ENCODE peak calls at places on chromosomes 5 and 9, in four cellular contexts. X is caudate nucleus, E is fibroblast of lung, H is suprapubic skin. P is an unnamed sample.

GRCh38 chr5:93348231-93348630 is 232.8 kb downstream of the NR2F1-AS1 start:
- DNase-seq in X (no peak), E (no peak), H (no peak), P (no peak)

GRCh38 chr5:142276517-142276916 is 48.3 kb downstream of the SPRY4 start:
- DNase-seq in X (no peak), E (no peak), H (no peak), P (no peak)

GRCh38 chr5:96742519-96742918 is 65.2 kb downstream of the ERAP1 start:
- DNase-seq in X (no peak), E (no peak), H (no peak), P (no peak)

GRCh38 chr9:8855046-8855445 is 1055.5 kb upstream of the DMAC1 start:
- DNase-seq in X (no peak), E (peak), H (no peak), P (no peak)

GRCh38 chr9:111163738-111164399 is 125.6 kb upstream of the LPAR1 start:
- DNase-seq in X (no peak), E (no peak), H (no peak), P (no peak)

GRCh38 chr5:141767671-141768070 is 85.6 kb upstream of the ARAP3 start:
- DNase-seq in X (no peak), E (no peak), H (no peak), P (no peak)

GRCh38 chr5:34923694-34924461 is 5.5 kb upstream of the DNAJC21 start:
- DNase-seq in X (no peak), E (peak), H (no peak), P (peak)

GRCh38 chr5:79032031-79032711 is 37.3 kb downstream of the DMGDH start:
- DNase-seq in X (no peak), E (no peak), H (no peak), P (no peak)

GRCh38 chr5:151202381-151203139 is 21.3 kb downstream of the CCDC69 start:
- DNase-seq in X (no peak), E (peak), H (peak), P (no peak)

GRCh38 chr5:10731910-10732309 is 29.1 kb downstream of the DAP start:
- DNase-seq in X (no peak), E (no peak), H (no peak), P (no peak)

GRCh38 chr5:42970636-42971559 is 69.2 kb downstream of the ANXA2R start:
- DNase-seq in X (no peak), E (no peak), H (no peak), P (no peak)

GRCh38 chr9:104494808-104495207 is 9.3 kb upstream of the OR13F1 start:
- DNase-seq in X (no peak), E (no peak), H (no peak), P (no peak)

GRCh38 chr5:42992035-42992570 is 48.0 kb downstream of the ANXA2R start:
- DNase-seq in X (no peak), E (peak), H (peak), P (peak)

GRCh38 chr5:133885566-133885965 is 82.9 kb downstream of the C5orf15 start:
- DNase-seq in X (no peak), E (no peak), H (no peak), P (no peak)

GRCh38 chr9:72592501-72593403 is 71.3 kb downstream of the TMC1 start:
- DNase-seq in X (no peak), E (peak), H (no peak), P (peak)

GRCh38 chr9:133979124-133979920 is 12.8 kb downstream of the VAV2 start:
- DNase-seq in X (no peak), E (peak), H (no peak), P (no peak)

GRCh38 chr9:137146527-137146918 is 7.6 kb downstream of the GRIN1 start:
- DNase-seq in X (no peak), E (no peak), H (no peak), P (no peak)

GRCh38 chr5:37533851-37534250 is 154.7 kb downstream of the WDR70 start:
- DNase-seq in X (no peak), E (no peak), H (no peak), P (no peak)

GRCh38 chr5:139251281-139251687 is 42.3 kb upstream of the MATR3 start:
- DNase-seq in X (no peak), E (no peak), H (no peak), P (no peak)

DNA sequence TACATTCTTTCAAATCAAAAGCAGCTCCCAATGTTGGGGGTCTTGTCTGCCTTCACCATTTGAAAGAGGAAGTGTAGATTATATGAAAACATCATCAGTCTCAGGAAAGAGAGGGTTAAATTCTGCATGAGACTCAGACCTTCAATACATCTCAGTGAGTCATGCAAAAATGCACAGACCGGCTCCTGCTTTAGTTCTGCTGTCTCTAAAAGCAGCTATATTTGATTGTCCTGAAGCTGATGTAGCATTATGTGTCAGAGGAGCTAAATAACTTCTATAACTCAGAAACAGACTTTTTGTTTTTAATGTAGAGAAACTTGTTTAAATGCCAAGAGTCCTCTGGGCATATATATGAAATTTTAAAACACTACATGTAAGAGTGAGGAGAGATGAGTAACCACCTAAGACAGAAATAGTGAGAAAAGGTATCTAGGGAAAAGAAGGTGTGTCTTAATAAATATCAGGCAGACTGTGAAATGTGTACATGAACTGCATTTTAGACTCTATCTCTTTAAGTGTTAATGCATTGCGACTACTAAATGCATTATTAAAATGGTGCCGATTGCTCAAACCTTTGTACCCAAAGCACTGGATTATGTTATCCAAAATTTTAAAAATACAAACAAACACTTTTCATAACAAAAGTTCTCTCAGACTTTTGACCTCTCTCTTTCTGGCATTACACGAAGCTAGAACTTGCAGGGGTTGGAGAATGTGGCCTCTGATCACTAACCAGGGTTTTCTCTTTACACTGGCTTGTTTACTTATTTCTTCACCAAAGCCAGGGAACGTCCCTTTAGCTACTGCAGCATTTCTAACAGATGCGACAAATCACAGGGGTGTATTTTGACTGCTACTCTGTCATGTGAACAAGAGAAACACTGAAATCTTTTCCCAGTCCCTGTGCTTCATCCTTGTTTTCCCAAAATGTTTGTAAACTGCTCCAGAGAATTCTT is 302.3 kb downstream of the ARL15 start:
- DNase-seq in X (no peak), E (peak), H (no peak), P (no peak)
- H3K27ac ChIP-seq in X (no peak), E (no peak), H (no peak), P (no peak)

DNA sequence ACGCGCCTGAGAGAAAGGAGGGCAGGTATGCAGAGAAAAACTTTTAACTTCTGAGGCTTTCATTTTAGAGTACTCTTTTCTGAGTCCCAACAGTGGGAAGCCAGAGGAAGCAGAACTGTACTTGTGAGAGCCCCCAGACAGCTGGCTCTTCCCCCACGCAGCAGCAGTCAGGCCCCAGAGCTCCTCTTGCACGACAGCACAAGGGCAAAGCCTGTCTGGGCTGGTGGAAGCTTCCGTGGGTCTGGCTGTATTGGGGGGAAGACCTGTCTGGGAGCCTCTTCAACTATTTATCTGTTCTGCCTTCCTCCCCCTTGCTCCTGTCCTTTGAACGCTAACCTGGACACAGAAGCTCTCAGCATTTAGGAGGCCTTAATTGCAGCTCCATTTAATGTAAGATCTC is 68.2 kb downstream of the THBS4 start:
- DNase-seq in X (no peak), E (no peak), H (no peak), P (no peak)
- H3K27ac ChIP-seq in X (no peak), E (no peak), H (no peak), P (no peak)

GRCh38 chr5:106189121-106189809 is 1481.5 kb downstream of the EFNA5 start:
- DNase-seq in X (no peak), E (no peak), H (no peak), P (no peak)
- H3K27ac ChIP-seq in X (no peak), E (no peak), H (no peak), P (no peak)

DNA sequence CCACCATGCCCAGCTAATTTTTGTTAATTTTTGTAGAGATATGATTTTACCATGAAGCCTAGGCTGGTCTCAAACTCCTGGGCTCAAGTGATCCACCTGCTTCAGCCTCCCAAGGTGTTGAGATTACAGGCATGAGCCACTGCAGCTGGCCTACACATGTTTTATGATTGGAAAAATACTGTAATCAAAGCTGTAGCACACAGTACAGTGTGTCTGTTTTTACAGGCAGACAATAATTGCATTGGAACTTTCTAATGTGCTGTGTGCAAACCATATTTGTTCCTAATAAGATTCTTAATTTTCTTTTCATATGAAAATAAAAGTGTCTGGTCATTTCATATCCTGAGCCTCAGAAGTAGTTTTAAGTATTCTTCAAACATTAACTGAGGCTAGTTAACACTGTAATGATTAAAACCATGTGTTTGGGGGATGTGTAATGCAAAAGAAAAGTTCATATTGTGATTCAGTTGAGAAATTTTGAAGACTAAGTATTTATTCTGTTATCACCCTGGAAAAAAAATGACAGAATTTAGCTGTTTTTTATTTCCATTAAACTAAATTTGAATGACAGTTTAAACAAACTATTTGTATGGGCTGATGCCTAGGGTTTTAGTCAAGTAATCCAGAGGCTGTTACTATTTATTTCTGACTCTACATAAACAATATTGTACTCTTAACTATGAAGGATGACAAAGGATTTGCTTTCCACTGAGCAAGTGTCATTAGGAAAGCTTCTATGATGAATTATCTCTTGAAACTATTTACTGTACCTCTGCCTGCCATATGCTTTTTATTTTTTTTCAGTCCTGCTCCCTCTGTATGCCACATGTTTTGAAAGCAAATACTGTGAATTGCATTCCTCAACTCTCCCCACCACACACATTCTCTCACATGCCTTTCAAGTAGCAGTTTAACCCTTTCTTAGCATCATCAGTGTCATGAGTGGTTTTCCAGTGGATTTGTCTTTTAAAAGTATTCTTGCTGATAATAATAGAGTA is 111.5 kb downstream of the MTREX start:
- DNase-seq in X (no peak), E (peak), H (no peak), P (no peak)
- H3K27ac ChIP-seq in X (no peak), E (no peak), H (peak), P (no peak)

GRCh38 chr9:93112116-93112863 is 16.3 kb downstream of the CARD19 start:
- DNase-seq in X (no peak), E (no peak), H (peak), P (peak)
- H3K27ac ChIP-seq in X (no peak), E (no peak), H (no peak), P (no peak)

DNA sequence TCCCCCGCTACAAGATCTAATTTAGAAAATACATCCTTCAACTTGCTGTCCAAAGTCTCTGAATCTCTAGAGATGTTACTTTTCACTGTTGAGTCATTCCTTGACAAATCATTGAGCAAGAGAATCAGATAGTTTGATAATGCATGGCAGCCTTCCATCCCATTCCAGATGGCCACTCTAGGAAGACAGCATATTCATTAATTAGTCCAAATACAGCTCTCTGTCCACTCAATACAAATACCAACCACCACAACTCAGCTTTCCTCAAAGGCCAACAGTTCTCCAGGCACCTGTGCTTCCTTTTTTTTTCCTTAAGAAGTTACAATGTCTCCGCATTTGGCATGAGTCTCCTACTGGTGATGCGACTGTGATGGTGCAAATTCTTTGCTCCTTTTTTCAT is 72.3 kb downstream of the DROSHA start:
- DNase-seq in X (no peak), E (no peak), H (no peak), P (no peak)
- H3K27ac ChIP-seq in X (no peak), E (no peak), H (no peak), P (no peak)

GRCh38 chr9:97502984-97503861 is 1.8 kb downstream of the TMOD1 start:
- DNase-seq in X (no peak), E (no peak), H (no peak), P (no peak)
- H3K27ac ChIP-seq in X (peak), E (no peak), H (no peak), P (no peak)

GRCh38 chr9:114004221-114004716 is 73.8 kb downstream of the AMBP start:
- DNase-seq in X (peak), E (no peak), H (peak), P (no peak)
- H3K27ac ChIP-seq in X (peak), E (no peak), H (no peak), P (no peak)

DNA sequence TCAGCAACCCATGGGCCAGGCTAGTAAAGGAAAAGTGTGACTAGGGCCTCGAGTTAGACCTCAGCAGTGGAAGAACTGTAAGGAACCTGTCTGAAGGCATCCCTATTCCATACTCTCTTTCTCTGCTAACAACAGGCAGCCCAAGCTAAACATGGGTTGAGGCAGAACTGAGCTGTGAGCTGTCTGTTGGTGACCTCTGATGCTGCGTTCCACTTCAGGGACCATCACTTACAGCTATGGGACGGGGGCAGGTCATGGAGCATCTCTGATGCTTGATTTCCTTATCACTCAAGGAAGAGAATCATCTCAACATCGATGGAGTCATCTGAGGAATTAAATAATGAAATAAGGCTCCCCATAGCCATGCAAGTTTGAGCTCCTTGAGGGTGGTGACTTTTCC is 174.8 kb downstream of the ACTL7B start:
- DNase-seq in X (no peak), E (no peak), H (no peak), P (no peak)
- H3K27ac ChIP-seq in X (no peak), E (no peak), H (no peak), P (no peak)

GRCh38 chr5:181217111-181217804 is 5.8 kb upstream of the TRIM41 start:
- DNase-seq in X (no peak), E (peak), H (no peak), P (peak)

GRCh38 chr5:181219262-181220177 is 3.6 kb upstream of the TRIM41 start:
- DNase-seq in X (no peak), E (no peak), H (no peak), P (no peak)

GRCh38 chr5:181215997-181216982 is 6.8 kb upstream of the TRIM41 start:
- DNase-seq in X (no peak), E (no peak), H (no peak), P (peak)

GRCh38 chr5:181218795-181219124 is 4.3 kb upstream of the TRIM41 start:
- DNase-seq in X (no peak), E (peak), H (no peak), P (no peak)

GRCh38 chr5:181217805-181218065 is 5.3 kb upstream of the TRIM41 start:
- DNase-seq in X (no peak), E (no peak), H (no peak), P (no peak)
- H3K27ac ChIP-seq in X (peak), E (no peak), H (peak), P (peak)

P was measured in CD8-positive, alpha-beta T cell.